ENCODE peak calls at places on chromosomes 6 and 20, in five cellular contexts. One of them, this sample, is unnamed.

GRCh38 chr20:5136096-5136495 is 9.3 kb downstream of the CDS2 start:
- ATAC-seq in RWPE2: peak; percentile 17
- ATAC-seq in CD8-positive, alpha-beta T cell: no peak
- ATAC-seq in lower lobe of right lung: no peak
- ATAC-seq in upper lobe of left lung: no peak
- ATAC-seq in this sample: no peak

GRCh38 chr6:105560611-105561066 is 157.8 kb upstream of the PREP start:
- ATAC-seq in RWPE2: peak; percentile 96
- ATAC-seq in CD8-positive, alpha-beta T cell: no peak
- ATAC-seq in lower lobe of right lung: no peak
- ATAC-seq in upper lobe of left lung: no peak
- ATAC-seq in this sample: no peak

GRCh38 chr6:2976571-2977085 is 5.3 kb upstream of the SERPINB6 start:
- ATAC-seq in RWPE2: peak; percentile 69
- ATAC-seq in CD8-positive, alpha-beta T cell: no peak
- ATAC-seq in lower lobe of right lung: no peak
- ATAC-seq in upper lobe of left lung: no peak
- ATAC-seq in this sample: no peak

GRCh38 chr6:130313206-130313605 is 52.6 kb upstream of the TMEM200A start:
- ATAC-seq in RWPE2: no peak
- ATAC-seq in CD8-positive, alpha-beta T cell: no peak
- ATAC-seq in lower lobe of right lung: no peak
- ATAC-seq in upper lobe of left lung: no peak
- ATAC-seq in this sample: no peak

GRCh38 chr6:38021029-38021428 is 201.5 kb downstream of the ZFAND3 start:
- ATAC-seq in RWPE2: no peak
- ATAC-seq in CD8-positive, alpha-beta T cell: no peak
- ATAC-seq in lower lobe of right lung: no peak
- ATAC-seq in upper lobe of left lung: no peak
- ATAC-seq in this sample: no peak

GRCh38 chr20:50122763-50123162 is 9.8 kb upstream of the UBE2V1 start:
- ATAC-seq in RWPE2: no peak
- ATAC-seq in CD8-positive, alpha-beta T cell: no peak
- ATAC-seq in lower lobe of right lung: no peak
- ATAC-seq in upper lobe of left lung: no peak
- ATAC-seq in this sample: no peak

GRCh38 chr6:147131728-147132127 is 72.5 kb upstream of the STXBP5 start:
- ATAC-seq in RWPE2: no peak
- ATAC-seq in CD8-positive, alpha-beta T cell: no peak
- ATAC-seq in lower lobe of right lung: peak; percentile 36
- ATAC-seq in upper lobe of left lung: no peak
- ATAC-seq in this sample: no peak

GRCh38 chr6:128538763-128539162 is 18.4 kb upstream of the PTPRK start:
- ATAC-seq in RWPE2: peak; percentile 64
- ATAC-seq in CD8-positive, alpha-beta T cell: no peak
- ATAC-seq in lower lobe of right lung: no peak
- ATAC-seq in upper lobe of left lung: no peak
- ATAC-seq in this sample: no peak

GRCh38 chr6:34546551-34547321 is 9.4 kb downstream of the SPDEF start:
- ATAC-seq in RWPE2: peak; percentile 19
- ATAC-seq in CD8-positive, alpha-beta T cell: no peak
- ATAC-seq in lower lobe of right lung: peak; percentile 61
- ATAC-seq in upper lobe of left lung: no peak
- ATAC-seq in this sample: no peak

GRCh38 chr6:103036846-103037245 is 1643.3 kb downstream of the GRIK2 start:
- ATAC-seq in RWPE2: no peak
- ATAC-seq in CD8-positive, alpha-beta T cell: no peak
- ATAC-seq in lower lobe of right lung: peak; percentile 89
- ATAC-seq in upper lobe of left lung: peak; percentile 29
- ATAC-seq in this sample: no peak

GRCh38 chr6:32947552-32948465 is 5.1 kb downstream of the HLA-DMA start:
- ATAC-seq in RWPE2: peak; percentile 88
- ATAC-seq in CD8-positive, alpha-beta T cell: no peak
- ATAC-seq in lower lobe of right lung: peak; percentile 61
- ATAC-seq in upper lobe of left lung: peak; percentile 35
- ATAC-seq in this sample: no peak

GRCh38 chr6:93418448-93419303 is 683 bp downstream of the EPHA7 start:
- ATAC-seq in RWPE2: peak; percentile 20
- ATAC-seq in CD8-positive, alpha-beta T cell: peak; percentile 14
- ATAC-seq in lower lobe of right lung: peak; percentile 51
- ATAC-seq in upper lobe of left lung: peak; percentile 52
- ATAC-seq in this sample: no peak

GRCh38 chr20:31710423-31711250 is 12.0 kb downstream of the BCL2L1 start:
- ATAC-seq in RWPE2: peak; percentile 75
- ATAC-seq in CD8-positive, alpha-beta T cell: no peak
- ATAC-seq in lower lobe of right lung: peak; percentile 6
- ATAC-seq in upper lobe of left lung: no peak
- ATAC-seq in this sample: no peak

GRCh38 chr20:38170914-38171300 is 5.8 kb upstream of the TGM2 start:
- ATAC-seq in RWPE2: no peak
- ATAC-seq in CD8-positive, alpha-beta T cell: no peak
- ATAC-seq in lower lobe of right lung: no peak
- ATAC-seq in upper lobe of left lung: peak; percentile 69
- ATAC-seq in this sample: peak; percentile 2

GRCh38 chr20:1528811-1529210 is 28.7 kb downstream of the SIRPD start:
- ATAC-seq in RWPE2: peak; percentile 72
- ATAC-seq in CD8-positive, alpha-beta T cell: no peak
- ATAC-seq in lower lobe of right lung: no peak
- ATAC-seq in upper lobe of left lung: no peak
- ATAC-seq in this sample: no peak

GRCh38 chr20:8315639-8316573 is 183.8 kb downstream of the PLCB1 start:
- ATAC-seq in RWPE2: no peak
- ATAC-seq in CD8-positive, alpha-beta T cell: no peak
- ATAC-seq in lower lobe of right lung: peak; percentile 92
- ATAC-seq in upper lobe of left lung: no peak
- ATAC-seq in this sample: no peak

GRCh38 chr20:8310618-8311017 is 178.6 kb downstream of the PLCB1 start:
- ATAC-seq in RWPE2: no peak
- ATAC-seq in CD8-positive, alpha-beta T cell: no peak
- ATAC-seq in lower lobe of right lung: no peak
- ATAC-seq in upper lobe of left lung: no peak
- ATAC-seq in this sample: no peak

GRCh38 chr20:8309638-8310037 is 177.6 kb downstream of the PLCB1 start:
- ATAC-seq in RWPE2: no peak
- ATAC-seq in CD8-positive, alpha-beta T cell: no peak
- ATAC-seq in lower lobe of right lung: peak; percentile 77
- ATAC-seq in upper lobe of left lung: no peak
- ATAC-seq in this sample: no peak

DNA sequence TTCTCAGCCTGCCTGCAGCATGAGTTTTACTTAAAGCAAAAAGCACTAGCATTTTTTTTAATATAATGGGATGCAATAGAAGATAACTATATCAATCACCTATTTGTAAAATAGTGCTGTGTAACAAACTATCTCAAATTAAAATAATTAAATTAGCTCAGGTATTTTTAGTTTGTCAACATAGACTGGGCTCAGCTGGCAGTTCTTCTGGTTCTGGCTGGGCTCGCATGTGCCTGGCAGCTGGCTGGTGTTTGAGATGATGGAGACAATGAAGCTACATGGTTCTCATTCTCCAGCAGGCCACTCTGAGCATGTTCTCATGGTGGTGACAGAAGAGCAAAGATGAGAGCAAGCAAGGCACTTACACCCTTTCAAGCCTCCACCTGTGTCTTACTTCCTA is 181.0 kb downstream of the PLCB1 start:
- ATAC-seq in RWPE2: no peak
- ATAC-seq in CD8-positive, alpha-beta T cell: no peak
- ATAC-seq in lower lobe of right lung: no peak
- ATAC-seq in upper lobe of left lung: no peak
- ATAC-seq in this sample: no peak
- TF ChIP-seq CTCF in RWPE2: no peak
- TF ChIP-seq CTCF in CD8-positive, alpha-beta T cell: no peak
- TF ChIP-seq CTCF in lower lobe of right lung: no peak
- TF ChIP-seq CTCF in upper lobe of left lung: no peak
- TF ChIP-seq CTCF in this sample: no peak

GRCh38 chr6:136547871-136548270 is 2.4 kb downstream of the MAP7 start:
- ATAC-seq in RWPE2: no peak
- ATAC-seq in CD8-positive, alpha-beta T cell: no peak
- ATAC-seq in lower lobe of right lung: no peak
- ATAC-seq in upper lobe of left lung: no peak
- ATAC-seq in this sample: no peak
- H3K27me3 ChIP-seq in RWPE2: no peaks in the 10 kb centered on the region
- H3K27me3 ChIP-seq in CD8-positive, alpha-beta T cell: peaks cover 14% of the 10 kb centered on the region
- H3K27me3 ChIP-seq in lower lobe of right lung: peaks cover 13% of the 10 kb centered on the region
- H3K27me3 ChIP-seq in upper lobe of left lung: peaks cover 4% of the 10 kb centered on the region
- H3K27me3 ChIP-seq in this sample: peaks cover 41% of the 10 kb centered on the region

GRCh38 chr6:95848717-95849116 is 167.1 kb upstream of the FUT9 start:
- ATAC-seq in RWPE2: no peak
- ATAC-seq in CD8-positive, alpha-beta T cell: no peak
- ATAC-seq in lower lobe of right lung: no peak
- ATAC-seq in upper lobe of left lung: no peak
- ATAC-seq in this sample: no peak
- H3K4me3 ChIP-seq in RWPE2: no peak overlapping the region
- H3K4me3 ChIP-seq in CD8-positive, alpha-beta T cell: no peak overlapping the region
- H3K4me3 ChIP-seq in lower lobe of right lung: no peak overlapping the region
- H3K4me3 ChIP-seq in upper lobe of left lung: no peak overlapping the region
- H3K4me3 ChIP-seq in this sample: no peak overlapping the region

GRCh38 chr6:45789238-45789637 is 226.4 kb downstream of the CLIC5 start:
- ATAC-seq in RWPE2: no peak
- ATAC-seq in CD8-positive, alpha-beta T cell: no peak
- ATAC-seq in lower lobe of right lung: no peak
- ATAC-seq in upper lobe of left lung: no peak
- ATAC-seq in this sample: no peak
- TF ChIP-seq CTCF in RWPE2: no peak
- TF ChIP-seq CTCF in CD8-positive, alpha-beta T cell: no peak
- TF ChIP-seq CTCF in lower lobe of right lung: no peak
- TF ChIP-seq CTCF in upper lobe of left lung: no peak
- TF ChIP-seq CTCF in this sample: no peak

GRCh38 chr6:27297857-27298730 is 14.0 kb downstream of the POM121L2 start:
- ATAC-seq in RWPE2: no peak
- ATAC-seq in CD8-positive, alpha-beta T cell: no peak
- ATAC-seq in lower lobe of right lung: no peak
- ATAC-seq in upper lobe of left lung: no peak
- ATAC-seq in this sample: no peak
- H3K27me3 ChIP-seq in RWPE2: no peaks in the 10 kb centered on the region
- H3K27me3 ChIP-seq in CD8-positive, alpha-beta T cell: peaks cover 63% of the 10 kb centered on the region
- H3K27me3 ChIP-seq in lower lobe of right lung: peaks cover 98% of the 10 kb centered on the region
- H3K27me3 ChIP-seq in upper lobe of left lung: peaks cover 33% of the 10 kb centered on the region
- H3K27me3 ChIP-seq in this sample: peaks cover 100% of the 10 kb centered on the region

GRCh38 chr6:108113557-108114519 is 39.3 kb upstream of the OSTM1 start:
- ATAC-seq in RWPE2: peak; percentile 40
- ATAC-seq in CD8-positive, alpha-beta T cell: no peak
- ATAC-seq in lower lobe of right lung: peak; percentile 43
- ATAC-seq in upper lobe of left lung: peak; percentile 58
- ATAC-seq in this sample: peak; percentile 61
- H3K4me3 ChIP-seq in RWPE2: no peak overlapping the region
- H3K4me3 ChIP-seq in CD8-positive, alpha-beta T cell: peak overlapping the region; percentile 29
- H3K4me3 ChIP-seq in lower lobe of right lung: peak overlapping the region; percentile 54
- H3K4me3 ChIP-seq in upper lobe of left lung: peak overlapping the region; percentile 39
- H3K4me3 ChIP-seq in this sample: no peak overlapping the region

GRCh38 chr6:39791850-39792500 is at the start of gene DAAM2:
- ATAC-seq in RWPE2: peak; percentile 73
- ATAC-seq in CD8-positive, alpha-beta T cell: no peak
- ATAC-seq in lower lobe of right lung: peak; percentile 94
- ATAC-seq in upper lobe of left lung: peak; percentile 93
- ATAC-seq in this sample: peak; percentile 89

GRCh38 chr6:39790772-39791171 is 1.4 kb upstream of the DAAM2 start:
- ATAC-seq in RWPE2: no peak
- ATAC-seq in CD8-positive, alpha-beta T cell: no peak
- ATAC-seq in lower lobe of right lung: peak; percentile 73
- ATAC-seq in upper lobe of left lung: peak; percentile 3
- ATAC-seq in this sample: no peak

GRCh38 chr6:39793528-39793927 is 1.4 kb downstream of the DAAM2 start:
- ATAC-seq in RWPE2: no peak
- ATAC-seq in CD8-positive, alpha-beta T cell: no peak
- ATAC-seq in lower lobe of right lung: no peak
- ATAC-seq in upper lobe of left lung: no peak
- ATAC-seq in this sample: no peak

GRCh38 chr6:39792501-39793450 is 600 bp downstream of the DAAM2 start:
- ATAC-seq in RWPE2: no peak
- ATAC-seq in CD8-positive, alpha-beta T cell: no peak
- ATAC-seq in lower lobe of right lung: peak; percentile 18
- ATAC-seq in upper lobe of left lung: peak; percentile 9
- ATAC-seq in this sample: peak; percentile 14

GRCh38 chr6:39791311-39791710 is 865 bp upstream of the DAAM2 start:
- ATAC-seq in RWPE2: no peak
- ATAC-seq in CD8-positive, alpha-beta T cell: no peak
- ATAC-seq in lower lobe of right lung: peak; percentile 56
- ATAC-seq in upper lobe of left lung: peak; percentile 42
- ATAC-seq in this sample: no peak
- TF ChIP-seq CTCF in RWPE2: no peak
- TF ChIP-seq CTCF in CD8-positive, alpha-beta T cell: no peak
- TF ChIP-seq CTCF in lower lobe of right lung: no peak
- TF ChIP-seq CTCF in upper lobe of left lung: peak; percentile 5
- TF ChIP-seq CTCF in this sample: peak; percentile 15

GRCh38 chr20:57287007-57287810 is 20.8 kb upstream of the BMP7 start:
- ATAC-seq in RWPE2: no peak
- ATAC-seq in CD8-positive, alpha-beta T cell: no peak
- ATAC-seq in lower lobe of right lung: no peak
- ATAC-seq in upper lobe of left lung: peak; percentile 28
- ATAC-seq in this sample: no peak
- H3K27me3 ChIP-seq in RWPE2: peaks cover 96% of the 10 kb centered on the region
- H3K27me3 ChIP-seq in CD8-positive, alpha-beta T cell: no peaks in the 10 kb centered on the region
- H3K27me3 ChIP-seq in lower lobe of right lung: peaks cover 60% of the 10 kb centered on the region
- H3K27me3 ChIP-seq in upper lobe of left lung: no peaks in the 10 kb centered on the region
- H3K27me3 ChIP-seq in this sample: peaks cover 68% of the 10 kb centered on the region

GRCh38 chr20:45343445-45343866 is 4.8 kb downstream of the SDC4 start:
- ATAC-seq in RWPE2: no peak
- ATAC-seq in CD8-positive, alpha-beta T cell: no peak
- ATAC-seq in lower lobe of right lung: peak; percentile 6
- ATAC-seq in upper lobe of left lung: no peak
- ATAC-seq in this sample: no peak

GRCh38 chr20:45342863-45343444 is 5.3 kb downstream of the SDC4 start:
- ATAC-seq in RWPE2: no peak
- ATAC-seq in CD8-positive, alpha-beta T cell: no peak
- ATAC-seq in lower lobe of right lung: no peak
- ATAC-seq in upper lobe of left lung: no peak
- ATAC-seq in this sample: no peak

GRCh38 chr20:45341939-45342862 is 6.0 kb downstream of the SDC4 start:
- ATAC-seq in RWPE2: peak; percentile 0
- ATAC-seq in CD8-positive, alpha-beta T cell: no peak
- ATAC-seq in lower lobe of right lung: peak; percentile 19
- ATAC-seq in upper lobe of left lung: peak; percentile 2
- ATAC-seq in this sample: peak; percentile 58

GRCh38 chr20:45345104-45345936 is 2.9 kb downstream of the SDC4 start:
- ATAC-seq in RWPE2: peak; percentile 43
- ATAC-seq in CD8-positive, alpha-beta T cell: no peak
- ATAC-seq in lower lobe of right lung: peak; percentile 58
- ATAC-seq in upper lobe of left lung: peak; percentile 25
- ATAC-seq in this sample: no peak

GRCh38 chr20:45343867-45344721 is 4.1 kb downstream of the SDC4 start:
- ATAC-seq in RWPE2: peak; percentile 62
- ATAC-seq in CD8-positive, alpha-beta T cell: no peak
- ATAC-seq in lower lobe of right lung: peak; percentile 35
- ATAC-seq in upper lobe of left lung: peak; percentile 60
- ATAC-seq in this sample: peak; percentile 80
- H3K4me3 ChIP-seq in RWPE2: peak overlapping the region; percentile 98
- H3K4me3 ChIP-seq in CD8-positive, alpha-beta T cell: no peak overlapping the region
- H3K4me3 ChIP-seq in lower lobe of right lung: peak overlapping the region; percentile 82
- H3K4me3 ChIP-seq in upper lobe of left lung: peak overlapping the region; percentile 74
- H3K4me3 ChIP-seq in this sample: no peak overlapping the region

This sample was measured in gastroesophageal sphincter.